ENCODE peak calls at places on chromosomes 6 and 20, in four cellular contexts. One of them, this sample, is unnamed.

GRCh38 chr20:64081620-64081964 is 1.7 kb downstream of the OPRL1 start:
- DNase-seq in body of pancreas: no peak
- DNase-seq in CD8-positive, alpha-beta memory T cell: no peak
- DNase-seq in CD4-positive, CD25-positive, alpha-beta regulatory T cell: no peak
- DNase-seq in this sample: no peak

GRCh38 chr6:170376386-170377084 is 70.0 kb downstream of the FAM120B start:
- DNase-seq in body of pancreas: no peak
- DNase-seq in CD8-positive, alpha-beta memory T cell: no peak
- DNase-seq in CD4-positive, CD25-positive, alpha-beta regulatory T cell: no peak
- DNase-seq in this sample: no peak

GRCh38 chr6:29739882-29740261 is 16.6 kb downstream of the HLA-F start:
- DNase-seq in body of pancreas: no peak
- DNase-seq in CD8-positive, alpha-beta memory T cell: no peak
- DNase-seq in CD4-positive, CD25-positive, alpha-beta regulatory T cell: no peak
- DNase-seq in this sample: no peak

GRCh38 chr20:47620808-47621805 is 119.4 kb downstream of the NCOA3 start:
- DNase-seq in body of pancreas: no peak
- DNase-seq in CD8-positive, alpha-beta memory T cell: peak
- DNase-seq in CD4-positive, CD25-positive, alpha-beta regulatory T cell: peak
- DNase-seq in this sample: no peak

GRCh38 chr20:13081877-13082276 is 73.1 kb downstream of the SPTLC3 start:
- DNase-seq in body of pancreas: no peak
- DNase-seq in CD8-positive, alpha-beta memory T cell: no peak
- DNase-seq in CD4-positive, CD25-positive, alpha-beta regulatory T cell: no peak
- DNase-seq in this sample: no peak

GRCh38 chr6:152416652-152417051 is 220.5 kb downstream of the SYNE1 start:
- DNase-seq in body of pancreas: no peak
- DNase-seq in CD8-positive, alpha-beta memory T cell: no peak
- DNase-seq in CD4-positive, CD25-positive, alpha-beta regulatory T cell: no peak
- DNase-seq in this sample: no peak

GRCh38 chr6:45650527-45651135 is 272.9 kb upstream of the SUPT3H start:
- DNase-seq in body of pancreas: no peak
- DNase-seq in CD8-positive, alpha-beta memory T cell: no peak
- DNase-seq in CD4-positive, CD25-positive, alpha-beta regulatory T cell: no peak
- DNase-seq in this sample: no peak

GRCh38 chr20:1274485-1275313 is 8.6 kb downstream of the SNPH start:
- DNase-seq in body of pancreas: no peak
- DNase-seq in CD8-positive, alpha-beta memory T cell: no peak
- DNase-seq in CD4-positive, CD25-positive, alpha-beta regulatory T cell: no peak
- DNase-seq in this sample: no peak

GRCh38 chr20:62774076-62774714 is 22.1 kb upstream of the MRGBP start:
- DNase-seq in body of pancreas: no peak
- DNase-seq in CD8-positive, alpha-beta memory T cell: no peak
- DNase-seq in CD4-positive, CD25-positive, alpha-beta regulatory T cell: no peak
- DNase-seq in this sample: peak

GRCh38 chr6:11439017-11439420 is 98.5 kb upstream of the TMEM170B start:
- DNase-seq in body of pancreas: no peak
- DNase-seq in CD8-positive, alpha-beta memory T cell: no peak
- DNase-seq in CD4-positive, CD25-positive, alpha-beta regulatory T cell: no peak
- DNase-seq in this sample: no peak

GRCh38 chr6:35706468-35706867 is 17.8 kb upstream of the FKBP5 start:
- DNase-seq in body of pancreas: no peak
- DNase-seq in CD8-positive, alpha-beta memory T cell: no peak
- DNase-seq in CD4-positive, CD25-positive, alpha-beta regulatory T cell: no peak
- DNase-seq in this sample: no peak

GRCh38 chr20:48191200-48191599 is 405.9 kb upstream of the SULF2 start:
- DNase-seq in body of pancreas: no peak
- DNase-seq in CD8-positive, alpha-beta memory T cell: no peak
- DNase-seq in CD4-positive, CD25-positive, alpha-beta regulatory T cell: no peak
- DNase-seq in this sample: no peak

GRCh38 chr6:88882536-88882935 is 80.9 kb downstream of the RNGTT start:
- DNase-seq in body of pancreas: no peak
- DNase-seq in CD8-positive, alpha-beta memory T cell: no peak
- DNase-seq in CD4-positive, CD25-positive, alpha-beta regulatory T cell: no peak
- DNase-seq in this sample: no peak

GRCh38 chr6:93337772-93338394 is 81.5 kb downstream of the EPHA7 start:
- DNase-seq in body of pancreas: no peak
- DNase-seq in CD8-positive, alpha-beta memory T cell: no peak
- DNase-seq in CD4-positive, CD25-positive, alpha-beta regulatory T cell: no peak
- DNase-seq in this sample: no peak

DNA sequence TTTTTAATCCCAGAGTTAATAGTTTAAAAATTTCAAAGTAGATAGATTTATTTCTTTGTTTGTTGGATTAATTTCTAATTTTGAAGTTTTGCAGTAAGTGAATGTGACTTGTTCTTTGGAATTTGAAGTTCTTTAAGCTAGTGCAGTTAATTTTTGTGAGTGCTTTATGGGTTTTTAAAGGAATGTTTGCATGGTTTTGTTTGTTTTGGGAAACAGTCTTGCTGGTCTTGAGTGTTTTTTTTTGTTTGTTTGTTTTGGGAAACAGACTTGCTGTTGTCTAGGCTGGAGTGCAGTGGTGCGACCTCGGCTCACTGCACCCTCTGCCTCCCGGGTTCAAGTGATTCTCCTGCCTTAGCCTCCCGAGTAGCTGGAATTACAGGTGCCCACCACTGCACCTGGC is 9.5 kb downstream of the PANK2 start:
- DNase-seq in body of pancreas: no peak
- DNase-seq in CD8-positive, alpha-beta memory T cell: no peak
- DNase-seq in CD4-positive, CD25-positive, alpha-beta regulatory T cell: no peak
- DNase-seq in this sample: no peak
- H3K27ac ChIP-seq in body of pancreas: no peak
- H3K27ac ChIP-seq in CD8-positive, alpha-beta memory T cell: no peak
- H3K27ac ChIP-seq in CD4-positive, CD25-positive, alpha-beta regulatory T cell: no peak
- H3K27ac ChIP-seq in this sample: no peak

DNA sequence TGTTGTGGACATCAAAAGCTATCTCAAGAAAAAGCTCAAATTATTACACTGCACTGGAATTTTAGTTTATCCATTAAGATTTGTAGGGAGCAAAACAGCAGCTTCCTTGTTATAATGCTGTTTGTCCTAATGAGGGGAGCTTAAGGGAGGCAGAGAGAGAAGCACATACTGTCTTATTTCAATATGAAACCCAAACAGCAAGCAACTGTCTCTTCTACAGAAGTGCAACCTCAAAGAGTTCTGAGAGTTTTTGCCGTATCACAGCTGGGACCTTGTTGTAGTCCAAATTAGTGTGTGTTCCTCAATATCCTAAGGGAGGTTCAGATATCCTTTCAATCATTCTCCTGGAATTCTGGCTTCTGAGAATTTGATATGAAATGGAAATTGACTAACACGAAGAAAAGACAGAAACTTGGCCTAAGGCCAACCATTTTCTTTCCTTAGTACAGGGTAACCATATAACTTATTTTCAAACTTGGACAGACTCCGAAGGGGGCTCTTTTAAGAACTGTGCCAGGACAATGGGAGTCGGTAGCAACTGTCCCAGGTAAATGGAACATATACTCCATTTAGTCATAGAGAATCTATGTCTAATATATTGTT is 149.3 kb upstream of the CCN2 start:
- DNase-seq in body of pancreas: no peak
- DNase-seq in CD8-positive, alpha-beta memory T cell: no peak
- DNase-seq in CD4-positive, CD25-positive, alpha-beta regulatory T cell: no peak
- DNase-seq in this sample: no peak
- H3K27ac ChIP-seq in body of pancreas: no peak
- H3K27ac ChIP-seq in CD8-positive, alpha-beta memory T cell: no peak
- H3K27ac ChIP-seq in CD4-positive, CD25-positive, alpha-beta regulatory T cell: no peak
- H3K27ac ChIP-seq in this sample: no peak

GRCh38 chr6:151325075-151326050 is 66.0 kb downstream of the ZBTB2 start:
- DNase-seq in body of pancreas: peak
- DNase-seq in CD8-positive, alpha-beta memory T cell: peak
- DNase-seq in CD4-positive, CD25-positive, alpha-beta regulatory T cell: no peak
- DNase-seq in this sample: peak

GRCh38 chr6:151327079-151327478 is 64.3 kb downstream of the ZBTB2 start:
- DNase-seq in body of pancreas: no peak
- DNase-seq in CD8-positive, alpha-beta memory T cell: no peak
- DNase-seq in CD4-positive, CD25-positive, alpha-beta regulatory T cell: no peak
- DNase-seq in this sample: no peak

GRCh38 chr6:151321438-151321837 is 69.9 kb downstream of the ZBTB2 start:
- DNase-seq in body of pancreas: no peak
- DNase-seq in CD8-positive, alpha-beta memory T cell: no peak
- DNase-seq in CD4-positive, CD25-positive, alpha-beta regulatory T cell: no peak
- DNase-seq in this sample: no peak

GRCh38 chr6:151322570-151322969 is 68.8 kb downstream of the ZBTB2 start:
- DNase-seq in body of pancreas: no peak
- DNase-seq in CD8-positive, alpha-beta memory T cell: no peak
- DNase-seq in CD4-positive, CD25-positive, alpha-beta regulatory T cell: no peak
- DNase-seq in this sample: no peak

DNA sequence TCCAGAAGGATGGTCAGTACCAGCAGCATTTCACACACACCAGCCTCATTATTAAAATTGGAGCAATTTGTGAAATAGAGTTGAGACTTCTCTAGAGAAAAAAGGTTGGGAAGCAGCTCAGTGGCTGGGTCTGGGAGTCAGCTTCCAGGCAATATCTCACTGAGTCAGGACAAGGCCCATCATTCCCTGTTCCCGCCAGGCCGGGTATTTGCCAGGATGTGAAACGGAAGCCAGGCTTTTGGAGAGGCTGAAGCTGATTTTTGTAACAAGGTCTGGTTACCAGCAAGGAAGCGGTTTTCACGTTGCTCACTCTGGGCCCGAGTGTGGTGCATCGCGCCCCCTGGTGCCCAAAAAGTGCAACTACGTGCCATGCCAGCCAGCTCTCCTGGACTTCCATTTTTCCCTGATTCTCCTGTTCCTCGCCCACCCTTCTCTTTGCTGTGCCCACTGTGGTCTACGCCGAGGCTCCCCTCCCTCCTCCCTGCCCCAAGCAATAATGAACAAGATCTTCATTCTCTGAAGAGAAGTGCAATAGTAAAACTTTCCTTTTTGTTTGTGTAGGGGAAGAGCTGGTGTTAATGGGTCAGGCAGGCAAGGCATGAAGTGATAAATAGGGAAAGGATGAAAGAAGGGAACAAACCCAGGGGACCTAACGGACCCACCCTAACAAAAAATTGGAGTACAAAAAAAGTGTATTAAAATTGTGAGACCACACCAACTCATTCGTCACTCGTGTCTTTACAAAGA is 67.1 kb downstream of the ZBTB2 start:
- DNase-seq in body of pancreas: peak
- DNase-seq in CD8-positive, alpha-beta memory T cell: peak
- DNase-seq in CD4-positive, CD25-positive, alpha-beta regulatory T cell: peak
- DNase-seq in this sample: peak
- H3K27ac ChIP-seq in body of pancreas: no peak
- H3K27ac ChIP-seq in CD8-positive, alpha-beta memory T cell: no peak
- H3K27ac ChIP-seq in CD4-positive, CD25-positive, alpha-beta regulatory T cell: no peak
- H3K27ac ChIP-seq in this sample: no peak

GRCh38 chr20:20706285-20706684 is 6.2 kb downstream of the RALGAPA2 start:
- DNase-seq in body of pancreas: peak
- DNase-seq in CD8-positive, alpha-beta memory T cell: no peak
- DNase-seq in CD4-positive, CD25-positive, alpha-beta regulatory T cell: no peak
- DNase-seq in this sample: no peak
- H3K27ac ChIP-seq in body of pancreas: peak
- H3K27ac ChIP-seq in CD8-positive, alpha-beta memory T cell: no peak
- H3K27ac ChIP-seq in CD4-positive, CD25-positive, alpha-beta regulatory T cell: no peak
- H3K27ac ChIP-seq in this sample: no peak

GRCh38 chr6:3793545-3793944 is 42.0 kb upstream of the PXDC1 start:
- DNase-seq in body of pancreas: no peak
- DNase-seq in CD8-positive, alpha-beta memory T cell: no peak
- DNase-seq in CD4-positive, CD25-positive, alpha-beta regulatory T cell: no peak
- DNase-seq in this sample: no peak

GRCh38 chr6:3796396-3796795 is 44.9 kb upstream of the PXDC1 start:
- DNase-seq in body of pancreas: peak
- DNase-seq in CD8-positive, alpha-beta memory T cell: no peak
- DNase-seq in CD4-positive, CD25-positive, alpha-beta regulatory T cell: no peak
- DNase-seq in this sample: no peak

GRCh38 chr6:3794092-3794491 is 42.6 kb upstream of the PXDC1 start:
- DNase-seq in body of pancreas: no peak
- DNase-seq in CD8-positive, alpha-beta memory T cell: no peak
- DNase-seq in CD4-positive, CD25-positive, alpha-beta regulatory T cell: no peak
- DNase-seq in this sample: no peak

GRCh38 chr6:3797231-3798200 is 46.0 kb upstream of the PXDC1 start:
- DNase-seq in body of pancreas: no peak
- DNase-seq in CD8-positive, alpha-beta memory T cell: no peak
- DNase-seq in CD4-positive, CD25-positive, alpha-beta regulatory T cell: no peak
- DNase-seq in this sample: no peak

DNA sequence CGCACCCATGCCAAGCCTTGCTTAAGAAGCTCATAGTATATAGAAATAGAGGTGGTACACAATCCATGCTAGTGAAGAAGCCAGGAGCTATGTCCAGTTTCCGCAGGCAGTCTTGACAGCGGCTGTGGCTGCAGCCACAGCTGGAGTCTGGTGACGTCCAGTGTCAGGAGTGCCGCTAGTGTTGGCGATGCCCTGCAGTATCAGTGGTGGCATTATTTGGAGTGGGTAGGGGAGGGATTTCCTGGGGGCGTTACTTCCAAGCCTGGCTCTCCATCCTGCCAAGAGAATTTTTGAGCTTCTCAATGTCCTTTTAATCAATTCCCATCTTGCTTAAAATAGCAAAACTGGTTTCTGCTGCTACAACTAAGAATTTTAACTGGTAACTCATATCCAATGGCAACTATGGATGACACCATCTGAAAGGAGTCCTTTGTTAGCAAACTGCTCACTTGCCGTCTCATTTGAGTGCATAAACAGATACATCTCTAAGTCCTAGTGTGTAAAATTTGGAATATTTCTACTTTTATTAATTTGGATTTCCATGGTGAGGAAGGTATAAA is 44.4 kb upstream of the PXDC1 start:
- DNase-seq in body of pancreas: no peak
- DNase-seq in CD8-positive, alpha-beta memory T cell: no peak
- DNase-seq in CD4-positive, CD25-positive, alpha-beta regulatory T cell: no peak
- DNase-seq in this sample: no peak
- H3K27ac ChIP-seq in body of pancreas: peak
- H3K27ac ChIP-seq in CD8-positive, alpha-beta memory T cell: no peak
- H3K27ac ChIP-seq in CD4-positive, CD25-positive, alpha-beta regulatory T cell: no peak
- H3K27ac ChIP-seq in this sample: no peak